ENCODE peak calls at places on chromosomes 12 and 14, in four cellular contexts. R, F, P and D are unnamed samples.

GRCh38 chr12:53378705-53379388 is 1.1 kb upstream of the SP1 start:
- DNase-seq in R (peak; percentile 26), F (no peak), P (peak; percentile 39), D (no peak)

GRCh38 chr12:93868771-93869170 is 191.6 kb downstream of the CRADD start:
- DNase-seq in R (no peak), F (no peak), P (no peak), D (no peak)

GRCh38 chr12:182381-182883 is 31.5 kb downstream of the SLC6A12 start:
- DNase-seq in R (no peak), F (no peak), P (no peak), D (no peak)

GRCh38 chr14:100402631-100403030 is 79.5 kb downstream of the SLC25A47 start:
- DNase-seq in R (no peak), F (no peak), P (no peak), D (no peak)

GRCh38 chr14:56902413-56902812 is 92.1 kb upstream of the OTX2 start:
- DNase-seq in R (no peak), F (no peak), P (peak; percentile 55), D (peak; percentile 67)

GRCh38 chr12:47017041-47017713 is 62.2 kb upstream of the PCED1B start:
- DNase-seq in R (no peak), F (no peak), P (no peak), D (no peak)

GRCh38 chr12:24595652-24596235 is 353.2 kb downstream of the BCAT1 start:
- DNase-seq in R (no peak), F (peak; percentile 26), P (peak; percentile 62), D (no peak)

GRCh38 chr12:130860311-130860710 is 11.6 kb upstream of the RAN start:
- DNase-seq in R (no peak), F (no peak), P (no peak), D (no peak)

GRCh38 chr12:90262261-90262660 is 553.6 kb upstream of the ATP2B1 start:
- DNase-seq in R (no peak), F (no peak), P (no peak), D (no peak)

GRCh38 chr12:113369391-113369790 is 11.0 kb downstream of the PLBD2 start:
- DNase-seq in R (no peak), F (no peak), P (no peak), D (no peak)

GRCh38 chr12:85821759-85822158 is 14.4 kb downstream of the RASSF9 start:
- DNase-seq in R (no peak), F (no peak), P (no peak), D (no peak)

GRCh38 chr14:51236314-51236713 is 3.7 kb upstream of the TMX1 start:
- DNase-seq in R (no peak), F (no peak), P (no peak), D (no peak)

GRCh38 chr12:106766393-106766826 is 8.1 kb upstream of the RIC8B start:
- DNase-seq in R (no peak), F (no peak), P (no peak), D (no peak)

GRCh38 chr12:2347137-2347843 is 294.5 kb downstream of the CACNA1C start:
- DNase-seq in R (no peak), F (no peak), P (no peak), D (no peak)

GRCh38 chr12:39772708-39773665 is 153.4 kb upstream of the ABCD2 start:
- DNase-seq in R (no peak), F (no peak), P (no peak), D (no peak)

GRCh38 chr12:57135939-57136338 is 7.7 kb downstream of the LRP1 start:
- DNase-seq in R (no peak), F (peak; percentile 78), P (peak; percentile 37), D (peak; percentile 65)

GRCh38 chr14:94011795-94012194 is 14.3 kb upstream of the OTUB2 start:
- DNase-seq in R (peak; percentile 72), F (no peak), P (no peak), D (no peak)

DNA sequence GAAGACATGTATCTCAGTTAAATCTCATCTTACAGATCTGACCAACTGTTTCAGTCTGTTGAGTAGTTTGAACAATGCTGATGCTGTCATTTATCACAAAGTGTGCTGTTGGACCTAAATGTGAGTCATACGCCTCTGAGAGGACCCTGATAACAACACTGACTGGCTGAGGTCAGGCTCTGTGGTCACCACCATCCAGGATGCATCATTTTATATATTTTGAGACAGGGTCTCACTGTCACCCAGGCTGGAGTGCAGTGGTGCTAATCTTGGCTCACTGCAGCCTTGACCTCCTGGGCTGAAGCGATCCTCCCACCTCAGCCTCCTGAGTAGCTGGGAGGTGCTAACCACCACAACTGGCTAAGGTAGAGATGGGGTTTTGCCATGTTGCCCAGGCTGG is 181.0 kb upstream of the RGS6 start:
- DNase-seq in R (no peak), F (no peak), P (no peak), D (no peak)
- H3K4me2 ChIP-seq in R (no peak overlapping the region), F (no peak overlapping the region), P (no peak overlapping the region), D (no peak overlapping the region)

GRCh38 chr12:122009741-122010140 is 11.9 kb upstream of the BCL7A start:
- DNase-seq in R (no peak), F (no peak), P (no peak), D (no peak)
- H3F3A ChIP-seq in R (no peaks in the 10 kb centered on the region), F (no peaks in the 10 kb centered on the region), P (no peaks in the 10 kb centered on the region), D (no peaks in the 10 kb centered on the region)

GRCh38 chr12:115452751-115453281 is 768.8 kb upstream of the TBX3 start:
- DNase-seq in R (no peak), F (peak; percentile 54), P (peak; percentile 48), D (peak; percentile 34)

GRCh38 chr12:115455268-115455681 is 771.3 kb upstream of the TBX3 start:
- DNase-seq in R (no peak), F (peak; percentile 78), P (no peak), D (no peak)

GRCh38 chr12:115461401-115461800 is 777.4 kb upstream of the TBX3 start:
- DNase-seq in R (no peak), F (no peak), P (no peak), D (no peak)

GRCh38 chr12:115457798-115458197 is 773.8 kb upstream of the TBX3 start:
- DNase-seq in R (no peak), F (no peak), P (no peak), D (no peak)

DNA sequence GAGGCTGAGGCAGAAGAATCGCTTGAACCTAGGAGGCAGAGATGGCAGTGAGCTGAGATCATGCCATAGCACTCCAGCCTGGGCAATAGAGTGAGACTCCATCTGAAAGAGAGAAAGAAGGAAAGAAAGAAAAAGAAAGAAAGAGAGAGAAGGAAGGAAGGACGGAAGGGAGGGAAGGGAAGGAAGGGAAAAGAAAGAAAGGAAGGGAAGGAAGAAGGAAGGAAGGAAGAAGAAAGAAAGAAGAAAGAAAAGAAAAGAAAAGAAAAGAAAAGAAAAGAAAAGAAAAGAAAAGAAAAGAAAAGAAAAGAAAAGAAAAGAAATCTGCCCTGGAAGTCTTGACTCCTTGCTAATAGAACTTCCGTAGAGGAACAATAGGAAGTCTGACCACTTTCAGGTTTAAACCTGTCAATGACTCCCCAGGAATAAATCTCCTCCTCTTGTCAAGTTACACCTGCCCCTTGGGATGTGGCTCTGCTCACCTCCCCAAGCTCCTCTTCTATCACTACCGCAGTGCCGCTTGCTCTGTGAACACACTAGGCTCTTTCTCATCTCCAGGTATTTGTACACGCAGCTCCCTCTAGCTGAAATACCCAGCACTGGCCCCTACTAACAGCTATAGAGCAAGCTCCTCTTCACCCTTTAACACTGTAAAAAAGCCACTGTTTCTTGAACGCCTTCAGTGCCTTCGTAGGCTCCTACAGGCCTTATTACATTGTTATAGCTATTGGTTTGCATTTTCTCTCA is 773.1 kb upstream of the TBX3 start:
- DNase-seq in R (no peak), F (no peak), P (peak; percentile 86), D (peak; percentile 67)
- TF ChIP-seq CTCF in R (no peak), F (no peak), P (peak; percentile 73), D (peak; percentile 57)

GRCh38 chr14:91315844-91316267 is 71.4 kb upstream of the GPR68 start:
- DNase-seq in R (peak; percentile 73), F (no peak), P (no peak), D (no peak)
- H3K4me2 ChIP-seq in R (peak overlapping the region; percentile 67), F (no peak overlapping the region), P (no peak overlapping the region), D (no peak overlapping the region)

GRCh38 chr14:21264025-21264801 is 5.0 kb downstream of the HNRNPC start:
- DNase-seq in R (peak; percentile 25), F (no peak), P (no peak), D (no peak)

GRCh38 chr14:21269252-21270046 is at the start of gene HNRNPC:
- DNase-seq in R (peak; percentile 97), F (peak; percentile 93), P (peak; percentile 100), D (peak; percentile 99)

GRCh38 chr14:21267886-21268611 is 1.2 kb downstream of the HNRNPC start:
- DNase-seq in R (no peak), F (no peak), P (no peak), D (no peak)

GRCh38 chr14:21268612-21269251 is 510 bp downstream of the HNRNPC start:
- DNase-seq in R (peak; percentile 26), F (no peak), P (peak; percentile 79), D (peak; percentile 71)

DNA sequence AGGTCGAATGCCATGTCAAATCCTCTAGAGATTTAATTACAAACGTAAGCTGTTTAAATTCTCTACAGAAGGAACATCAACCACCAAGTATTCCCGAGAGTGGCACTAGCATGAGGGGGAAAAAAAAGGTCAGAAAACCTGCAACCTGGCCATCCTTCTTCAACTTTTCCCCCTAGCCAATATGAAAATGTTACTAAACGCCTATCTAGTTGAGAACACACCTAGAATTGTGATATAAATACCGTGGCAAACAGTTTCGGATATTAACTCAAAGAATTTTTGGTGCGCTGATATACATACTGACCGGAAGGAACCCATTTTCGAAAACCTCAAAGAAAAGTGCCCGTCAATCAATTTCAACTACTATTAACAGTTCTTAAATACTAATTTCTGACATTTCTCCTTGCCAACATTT is 1.8 kb downstream of the HNRNPC start:
- DNase-seq in R (peak; percentile 77), F (no peak), P (no peak), D (no peak)
- H3F3A ChIP-seq in R (peaks cover 56% of the 10 kb centered on the region), F (peaks cover 47% of the 10 kb centered on the region), P (no peaks in the 10 kb centered on the region), D (peaks cover 27% of the 10 kb centered on the region)